ENCODE peak calls at places on chromosomes 16 and 17, in seven cellular contexts. D is uterus, O is fibroblast of lung, C is lower leg skin, A is psoas muscle, U is HFF-Myc, Z is mammary epithelial cell. W is an unnamed sample.

GRCh38 chr17:40596261-40596919 is 31.1 kb upstream of the CCR7 start:
- DNase-seq in D (no peak), O (no peak), C (no peak), A (no peak), U (peak), Z (peak), W (no peak)

GRCh38 chr16:54482892-54483574 is 196.4 kb upstream of the IRX3 start:
- DNase-seq in D (no peak), O (no peak), C (no peak), A (no peak), U (no peak), Z (no peak), W (no peak)

GRCh38 chr17:7716901-7717755 is at the start of gene DNAH2:
- DNase-seq in D (peak), O (peak), C (peak), A (peak), U (peak), Z (peak), W (peak)

GRCh38 chr16:55152875-55153390 is 171.1 kb upstream of the IRX6 start:
- DNase-seq in D (no peak), O (no peak), C (no peak), A (no peak), U (no peak), Z (no peak), W (no peak)

GRCh38 chr16:3645504-3646347 is 8.8 kb upstream of the DNASE1 start:
- DNase-seq in D (no peak), O (peak), C (peak), A (no peak), U (no peak), Z (no peak), W (peak)

GRCh38 chr17:47810901-47811635 is 10.5 kb downstream of the OSBPL7 start:
- DNase-seq in D (no peak), O (no peak), C (peak), A (no peak), U (no peak), Z (no peak), W (peak)

GRCh38 chr17:82922646-82923045 is 82.8 kb upstream of the ZNF750 start:
- DNase-seq in D (no peak), O (no peak), C (no peak), A (peak), U (no peak), Z (no peak), W (no peak)

GRCh38 chr17:80678621-80679020 is 134.0 kb downstream of the RPTOR start:
- DNase-seq in D (no peak), O (peak), C (no peak), A (no peak), U (no peak), Z (no peak), W (no peak)

GRCh38 chr16:54484700-54485099 is 198.1 kb upstream of the IRX3 start:
- DNase-seq in D (no peak), O (no peak), C (no peak), A (no peak), U (no peak), Z (no peak), W (no peak)

GRCh38 chr17:82299452-82299851 is 18.0 kb downstream of the CD7 start:
- DNase-seq in D (no peak), O (no peak), C (no peak), A (no peak), U (no peak), Z (no peak), W (no peak)

GRCh38 chr16:83863682-83864081 is 35.2 kb upstream of the MLYCD start:
- DNase-seq in D (no peak), O (no peak), C (no peak), A (no peak), U (no peak), Z (no peak), W (no peak)

GRCh38 chr17:12528036-12528435 is 137.7 kb upstream of the MYOCD start:
- DNase-seq in D (no peak), O (no peak), C (no peak), A (no peak), U (no peak), Z (no peak), W (no peak)

DNA sequence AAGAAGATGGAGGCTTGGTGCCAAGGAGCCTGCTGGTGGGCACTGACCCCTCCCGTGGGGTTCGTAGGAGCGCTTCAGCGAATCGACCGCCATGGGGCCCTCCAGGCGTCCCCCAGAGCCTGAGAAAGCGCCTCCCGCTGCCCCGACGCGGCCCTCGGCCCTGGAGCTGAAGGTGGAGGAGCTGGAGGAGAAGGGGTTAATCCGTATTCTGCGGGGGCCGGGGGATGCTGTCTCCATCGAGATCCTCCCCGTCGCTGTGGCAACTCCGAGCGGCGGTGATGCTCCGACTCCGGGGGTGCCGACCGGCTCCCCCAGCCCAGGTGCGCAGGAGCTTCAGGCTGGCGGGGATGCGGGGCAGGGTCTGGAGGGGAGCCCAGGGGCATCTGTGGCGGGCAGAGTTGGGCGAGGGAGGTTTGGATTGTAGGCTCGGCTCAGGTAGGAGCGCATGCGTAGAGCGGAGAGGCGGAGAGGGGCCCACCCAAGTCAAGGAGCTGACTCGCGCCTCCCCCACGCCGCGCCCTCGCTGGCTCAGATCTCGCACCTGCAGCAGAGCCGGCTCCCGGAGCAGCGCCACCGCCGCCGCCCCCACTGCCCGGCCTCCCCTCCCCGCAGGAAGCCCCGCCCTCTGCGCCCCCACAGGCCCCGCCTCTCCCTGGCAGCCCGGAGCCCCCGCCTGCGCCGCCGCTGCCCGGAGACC is 19.8 kb downstream of the FMNL1 start:
- DNase-seq in D (no peak), O (no peak), C (no peak), A (no peak), U (no peak), Z (no peak), W (no peak)
- H3K4me3 ChIP-seq in D (no peak), O (no peak), C (no peak), A (no peak), U (peak), Z (peak), W (peak)

GRCh38 chr17:1713878-1714487 is 3.8 kb upstream of the TLCD2 start:
- DNase-seq in D (peak), O (peak), C (peak), A (no peak), U (no peak), Z (peak), W (no peak)

GRCh38 chr17:1711804-1712203 is 1.6 kb upstream of the TLCD2 start:
- DNase-seq in D (no peak), O (no peak), C (no peak), A (no peak), U (no peak), Z (no peak), W (no peak)

GRCh38 chr17:1713160-1713877 is 3.1 kb upstream of the TLCD2 start:
- DNase-seq in D (no peak), O (peak), C (no peak), A (no peak), U (no peak), Z (no peak), W (no peak)

GRCh38 chr17:1710807-1711553 is 803 bp upstream of the TLCD2 start:
- DNase-seq in D (no peak), O (peak), C (no peak), A (no peak), U (no peak), Z (no peak), W (no peak)

GRCh38 chr17:1712271-1712670 is 2.1 kb upstream of the TLCD2 start:
- DNase-seq in D (no peak), O (no peak), C (no peak), A (no peak), U (no peak), Z (no peak), W (no peak)
- H3K4me3 ChIP-seq in D (no peak), O (no peak), C (no peak), A (peak), U (no peak), Z (no peak), W (no peak)

GRCh38 chr16:71882505-71883192 is 1.3 kb downstream of the ZNF821 start:
- DNase-seq in D (peak), O (peak), C (peak), A (no peak), U (peak), Z (peak), W (peak)
- H3K4me3 ChIP-seq in D (peak), O (peak), C (no peak), A (peak), U (peak), Z (peak), W (peak)

GRCh38 chr16:14015461-14015860 is 55.7 kb upstream of the MRTFB start:
- DNase-seq in D (no peak), O (no peak), C (peak), A (no peak), U (no peak), Z (no peak), W (no peak)
- H3K4me3 ChIP-seq in D (no peak), O (no peak), C (no peak), A (peak), U (peak), Z (no peak), W (peak)

GRCh38 chr16:89712476-89712805 is 8.3 kb downstream of the VPS9D1 start:
- DNase-seq in D (no peak), O (peak), C (no peak), A (no peak), U (no peak), Z (no peak), W (no peak)
- H3K4me3 ChIP-seq in D (no peak), O (peak), C (no peak), A (no peak), U (peak), Z (peak), W (no peak)

DNA sequence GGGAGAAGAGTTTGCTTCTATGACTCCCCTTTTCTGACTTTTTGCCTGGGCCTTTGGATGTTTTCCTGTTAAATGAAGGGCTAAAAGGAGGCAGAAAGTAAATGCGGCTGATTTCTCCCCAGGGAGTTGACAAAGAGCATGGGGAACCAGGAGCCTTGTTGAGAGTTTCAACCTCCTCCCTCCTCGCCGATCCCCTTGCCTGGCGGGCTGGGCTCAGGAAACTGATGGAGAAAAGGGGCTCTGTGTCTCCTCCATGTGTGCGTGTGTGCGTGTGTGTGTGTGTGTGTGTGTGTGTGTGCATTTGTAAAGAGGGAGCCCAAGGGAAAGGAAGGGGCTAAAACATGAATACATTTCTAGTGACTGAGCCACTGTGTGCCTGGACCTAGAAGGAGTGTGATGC is 94.5 kb downstream of the ZDHHC7 start:
- DNase-seq in D (no peak), O (no peak), C (no peak), A (no peak), U (no peak), Z (no peak), W (no peak)
- H3K4me3 ChIP-seq in D (no peak), O (no peak), C (no peak), A (no peak), U (no peak), Z (no peak), W (no peak)

GRCh38 chr17:64083571-64084085 is 46.3 kb downstream of the ERN1 start:
- DNase-seq in D (no peak), O (no peak), C (no peak), A (no peak), U (no peak), Z (no peak), W (no peak)
- H3K4me3 ChIP-seq in D (no peak), O (no peak), C (no peak), A (no peak), U (no peak), Z (no peak), W (no peak)

DNA sequence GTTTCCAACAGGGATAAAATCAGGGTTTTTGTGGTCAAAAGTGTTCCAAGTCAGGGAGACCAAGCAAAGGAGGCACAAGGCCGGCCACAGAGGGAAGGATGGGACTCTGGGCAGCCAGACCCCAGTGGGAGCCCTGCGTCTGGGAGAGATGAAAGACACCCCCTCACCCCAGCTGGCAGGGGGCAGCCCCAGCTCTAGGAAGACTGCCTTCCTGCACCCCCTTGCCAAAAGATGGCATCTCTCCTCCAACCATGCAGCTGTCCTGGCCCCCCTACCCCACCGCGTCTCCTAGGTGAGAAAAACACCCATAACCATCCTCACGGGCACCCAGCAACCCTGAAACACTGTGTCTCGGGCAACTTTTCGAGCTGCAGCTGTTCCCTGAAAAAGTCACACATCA is 51.3 kb downstream of the CUEDC1 start:
- DNase-seq in D (no peak), O (no peak), C (no peak), A (no peak), U (no peak), Z (no peak), W (no peak)
- H3K4me3 ChIP-seq in D (no peak), O (no peak), C (no peak), A (no peak), U (no peak), Z (no peak), W (no peak)

GRCh38 chr16:68366062-68366461 is 55.2 kb downstream of the PRMT7 start:
- DNase-seq in D (no peak), O (no peak), C (no peak), A (no peak), U (no peak), Z (no peak), W (no peak)

GRCh38 chr16:68367034-68367433 is 56.2 kb downstream of the PRMT7 start:
- DNase-seq in D (no peak), O (no peak), C (no peak), A (no peak), U (no peak), Z (no peak), W (no peak)

GRCh38 chr16:68364601-68364998 is 53.8 kb downstream of the PRMT7 start:
- DNase-seq in D (no peak), O (peak), C (no peak), A (no peak), U (no peak), Z (no peak), W (no peak)

GRCh38 chr16:68363847-68364600 is 53.2 kb downstream of the PRMT7 start:
- DNase-seq in D (no peak), O (no peak), C (no peak), A (no peak), U (no peak), Z (no peak), W (no peak)

DNA sequence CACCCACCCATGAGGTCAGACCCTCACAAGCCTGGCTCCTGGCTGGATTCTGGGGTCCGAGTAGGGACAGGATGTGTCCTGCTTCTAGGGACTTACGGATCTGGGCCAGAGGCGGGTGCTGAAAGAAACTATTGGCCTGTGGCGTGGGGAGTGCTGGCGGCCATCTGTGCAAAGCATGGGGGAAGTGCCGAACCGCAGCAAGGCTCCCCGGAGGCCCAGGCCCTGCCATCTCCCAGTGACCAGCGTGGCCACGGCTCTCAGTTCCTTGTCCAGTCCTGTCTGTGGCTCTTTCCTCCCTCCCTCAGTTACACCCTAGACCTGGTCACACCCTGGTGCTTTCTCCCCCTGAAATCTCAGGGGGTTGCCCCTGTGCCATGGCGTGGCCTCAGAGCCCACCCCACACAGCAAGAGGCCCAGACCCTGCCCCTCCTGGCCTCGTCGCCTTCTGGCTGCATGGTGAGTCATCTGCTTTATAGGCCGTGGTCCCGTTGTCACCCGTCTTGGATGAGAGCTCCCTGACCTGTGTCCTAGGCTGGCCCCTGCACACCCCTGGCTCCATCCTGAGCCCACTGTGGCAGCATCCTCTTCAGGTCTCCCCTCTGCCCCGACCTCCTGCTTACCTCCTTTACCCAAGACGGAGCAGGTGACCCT is 54.5 kb downstream of the PRMT7 start:
- DNase-seq in D (no peak), O (no peak), C (no peak), A (no peak), U (no peak), Z (no peak), W (no peak)
- H3K4me3 ChIP-seq in D (no peak), O (no peak), C (no peak), A (no peak), U (no peak), Z (no peak), W (no peak)

DNA sequence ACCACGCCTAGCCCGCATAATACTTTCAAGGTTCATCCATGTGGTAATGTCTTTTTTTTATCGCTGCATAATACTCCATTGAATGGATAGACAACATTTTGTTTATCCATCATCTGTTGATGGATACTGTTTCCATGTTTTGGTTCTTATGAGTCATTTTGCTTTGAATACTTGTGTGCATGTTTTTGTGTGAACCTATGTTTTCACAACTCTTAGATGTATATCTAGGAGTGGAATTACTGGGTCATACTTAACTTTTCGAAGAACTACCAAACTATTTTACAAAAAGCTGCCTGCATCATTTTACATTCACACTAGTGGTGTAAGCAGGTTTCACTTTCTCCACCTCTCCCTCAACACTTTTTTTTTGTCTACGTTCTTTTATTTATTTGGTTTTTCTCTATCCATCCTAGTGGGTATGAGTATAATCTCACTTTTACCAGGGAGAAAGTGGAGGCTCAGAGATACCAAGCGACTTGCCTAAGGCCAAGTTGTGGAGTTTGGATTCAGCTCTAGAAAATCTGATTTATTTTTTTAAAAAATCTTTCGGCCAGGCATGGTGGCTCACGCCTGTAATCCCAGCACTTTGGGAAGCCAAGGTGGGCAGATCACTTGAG is 151.2 kb downstream of the CMIP start:
- DNase-seq in D (no peak), O (no peak), C (no peak), A (no peak), U (no peak), Z (peak), W (no peak)
- H3K4me3 ChIP-seq in D (no peak), O (no peak), C (no peak), A (no peak), U (no peak), Z (no peak), W (no peak)